ENCODE peak calls at places on chromosomes 16 and 17, in four cellular contexts. X is mammary epithelial cell, B is neuronal stem cell, V is IMR-90. S is an unnamed sample. For H3K27me3 and H3K4me1, the result is how much of the 10 kb centered on the place peaks cover.

GRCh38 chr17:75003070-75003956 is 9.2 kb upstream of the MRPL58 start:
- DNase-seq in B (no peak), V (no peak), X (no peak), S (no peak)

GRCh38 chr16:30122621-30123160 is 329 bp downstream of the MAPK3 start:
- DNase-seq in B (no peak), X (no peak), V (no peak), S (no peak)

GRCh38 chr16:9311303-9311954 is 220.0 kb downstream of the HAPSTR1 start:
- DNase-seq in X (no peak), B (no peak), V (no peak), S (no peak)

GRCh38 chr17:44417553-44417952 is 28.1 kb upstream of the ITGA2B start:
- DNase-seq in X (peak), B (no peak), V (peak), S (peak)

GRCh38 chr17:37713624-37714023 is 31.2 kb downstream of the HNF1B start:
- DNase-seq in V (no peak), X (no peak), B (no peak), S (no peak)

GRCh38 chr17:13640559-13640958 is 38.8 kb upstream of the HS3ST3A1 start:
- DNase-seq in B (no peak), X (no peak), V (peak), S (no peak)

GRCh38 chr16:51084074-51084928 is 66.8 kb downstream of the SALL1 start:
- DNase-seq in B (no peak), X (no peak), V (no peak), S (peak)

GRCh38 chr16:75250809-75251279 is 580 bp downstream of the BCAR1 start:
- DNase-seq in B (no peak), X (no peak), V (no peak), S (no peak)

GRCh38 chr16:78742501-78743283 is 643.2 kb downstream of the WWOX start:
- DNase-seq in B (no peak), X (no peak), V (peak), S (peak)

GRCh38 chr17:57033296-57033695 is 51.8 kb upstream of the AKAP1 start:
- DNase-seq in V (no peak), X (no peak), B (no peak), S (no peak)

GRCh38 chr17:69607162-69607834 is 192.8 kb downstream of the MAP2K6 start:
- DNase-seq in V (peak), X (peak), B (peak), S (peak)

GRCh38 chr16:58614212-58614611 is 15.4 kb downstream of the CNOT1 start:
- DNase-seq in V (peak), B (no peak), X (peak), S (no peak)

GRCh38 chr16:3655791-3656490 is 1.4 kb downstream of the DNASE1 start:
- DNase-seq in V (no peak), B (no peak), X (no peak), S (no peak)

GRCh38 chr17:16954541-16954940 is 17.4 kb downstream of the TNFRSF13B start:
- DNase-seq in V (no peak), X (no peak), B (no peak), S (no peak)

GRCh38 chr17:1941241-1942065 is 83.7 kb downstream of the RTN4RL1 start:
- DNase-seq in B (no peak), V (no peak), X (no peak), S (no peak)

GRCh38 chr17:49016775-49017463 is 19.7 kb downstream of the IGF2BP1 start:
- DNase-seq in X (peak), B (no peak), V (peak), S (peak)

GRCh38 chr16:89320717-89321501 is 103.4 kb downstream of the ZNF778 start:
- DNase-seq in V (peak), X (no peak), B (no peak), S (peak)

DNA sequence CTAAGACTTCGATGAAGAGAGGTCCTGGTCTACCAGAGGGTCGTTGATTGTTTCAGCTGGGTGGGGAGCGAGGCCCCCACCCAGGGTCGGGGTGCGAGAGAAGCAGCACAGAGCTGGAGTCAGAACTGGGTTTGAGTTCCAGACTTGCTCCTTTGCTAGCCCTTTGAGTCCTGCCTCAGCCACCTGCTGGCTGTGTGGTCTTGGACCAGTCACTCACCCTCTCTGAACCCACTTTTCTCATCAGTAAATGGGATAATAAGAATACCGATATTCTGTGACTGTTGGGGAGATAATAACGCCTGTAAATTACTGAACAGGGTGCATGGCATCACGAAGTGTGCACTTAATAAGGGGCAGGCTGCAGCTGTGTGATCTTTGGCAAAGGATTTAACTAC is 427 bp upstream of the MMP28 start:
- DNase-seq in V (no peak), B (no peak), X (no peak), S (no peak)
- H3K27me3 ChIP-seq in V (half or more), B (half or more), X (under half), S (half or more)

GRCh38 chr17:79342376-79342775 is 267.8 kb downstream of the ENGASE start:
- DNase-seq in B (no peak), V (no peak), X (no peak), S (no peak)

GRCh38 chr17:79340771-79341528 is 266.3 kb downstream of the ENGASE start:
- DNase-seq in B (no peak), V (no peak), X (no peak), S (no peak)

GRCh38 chr17:79340286-79340685 is 265.7 kb downstream of the ENGASE start:
- DNase-seq in B (no peak), V (no peak), X (no peak), S (no peak)

GRCh38 chr17:79341529-79341780 is 266.8 kb downstream of the ENGASE start:
- DNase-seq in X (no peak), B (no peak), V (no peak), S (no peak)

DNA sequence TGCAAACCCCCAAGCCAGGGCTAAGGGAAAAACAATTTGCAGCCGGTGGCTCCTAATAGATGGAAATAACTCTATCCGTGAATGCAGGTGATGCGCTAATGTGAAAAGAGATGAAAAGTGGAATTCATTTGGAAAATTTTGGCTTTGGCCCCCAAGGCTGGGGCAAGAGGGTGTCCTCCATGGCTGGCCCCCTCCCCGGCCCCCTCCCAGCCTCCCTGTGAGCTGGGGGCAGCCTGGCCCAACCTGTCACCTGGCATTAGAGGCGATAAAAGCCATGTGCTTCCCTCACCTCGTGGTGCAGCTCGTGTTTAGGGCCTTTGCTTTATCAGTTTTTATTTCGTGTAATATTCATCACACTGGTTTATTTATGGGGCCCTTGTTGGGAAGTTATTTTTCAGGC is 267.2 kb downstream of the ENGASE start:
- DNase-seq in B (no peak), X (no peak), V (no peak), S (no peak)
- H2AFZ ChIP-seq in B (no peak), X (no peak), V (no peak), S (no peak)

DNA sequence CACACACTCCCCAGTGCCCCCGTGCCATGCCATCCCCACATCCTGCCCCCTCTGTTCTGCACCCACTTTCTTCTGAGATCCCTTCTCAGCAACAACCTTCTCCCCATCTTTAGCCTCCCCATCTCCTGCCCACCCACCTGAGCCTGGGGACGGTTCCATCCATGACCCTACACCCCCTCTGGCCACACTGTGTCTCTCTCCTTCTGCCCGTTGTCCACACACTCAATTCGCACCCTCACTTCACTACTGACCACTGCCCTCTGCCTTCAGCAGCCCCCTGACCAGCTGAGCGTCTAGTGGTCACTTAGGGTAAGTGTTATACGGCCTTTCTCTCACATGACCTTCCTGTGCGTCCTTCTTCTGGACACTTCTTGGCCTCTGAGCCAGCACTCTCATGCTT is 6.1 kb downstream of the ARHGAP27 start:
- DNase-seq in X (no peak), B (no peak), V (no peak), S (no peak)
- H3K4me1 ChIP-seq in X (under half), B (under half), V (under half), S (under half)

GRCh38 chr16:86575095-86575685 is 3.2 kb upstream of the FOXL1 start:
- DNase-seq in X (no peak), B (no peak), V (no peak), S (no peak)

GRCh38 chr16:86575754-86576557 is 2.4 kb upstream of the FOXL1 start:
- DNase-seq in B (peak), X (peak), V (peak), S (peak)

GRCh38 chr16:86577314-86577971 is 906 bp upstream of the FOXL1 start:
- DNase-seq in B (no peak), X (no peak), V (peak), S (peak)

GRCh38 chr16:86578056-86578455 is 293 bp upstream of the FOXL1 start:
- DNase-seq in B (no peak), X (no peak), V (peak), S (peak)

GRCh38 chr16:86576591-86577313 is 1.6 kb upstream of the FOXL1 start:
- DNase-seq in B (no peak), V (no peak), X (peak), S (peak)
- H3K27me3 ChIP-seq in B (half or more), V (under half), X (under half), S (under half)

DNA sequence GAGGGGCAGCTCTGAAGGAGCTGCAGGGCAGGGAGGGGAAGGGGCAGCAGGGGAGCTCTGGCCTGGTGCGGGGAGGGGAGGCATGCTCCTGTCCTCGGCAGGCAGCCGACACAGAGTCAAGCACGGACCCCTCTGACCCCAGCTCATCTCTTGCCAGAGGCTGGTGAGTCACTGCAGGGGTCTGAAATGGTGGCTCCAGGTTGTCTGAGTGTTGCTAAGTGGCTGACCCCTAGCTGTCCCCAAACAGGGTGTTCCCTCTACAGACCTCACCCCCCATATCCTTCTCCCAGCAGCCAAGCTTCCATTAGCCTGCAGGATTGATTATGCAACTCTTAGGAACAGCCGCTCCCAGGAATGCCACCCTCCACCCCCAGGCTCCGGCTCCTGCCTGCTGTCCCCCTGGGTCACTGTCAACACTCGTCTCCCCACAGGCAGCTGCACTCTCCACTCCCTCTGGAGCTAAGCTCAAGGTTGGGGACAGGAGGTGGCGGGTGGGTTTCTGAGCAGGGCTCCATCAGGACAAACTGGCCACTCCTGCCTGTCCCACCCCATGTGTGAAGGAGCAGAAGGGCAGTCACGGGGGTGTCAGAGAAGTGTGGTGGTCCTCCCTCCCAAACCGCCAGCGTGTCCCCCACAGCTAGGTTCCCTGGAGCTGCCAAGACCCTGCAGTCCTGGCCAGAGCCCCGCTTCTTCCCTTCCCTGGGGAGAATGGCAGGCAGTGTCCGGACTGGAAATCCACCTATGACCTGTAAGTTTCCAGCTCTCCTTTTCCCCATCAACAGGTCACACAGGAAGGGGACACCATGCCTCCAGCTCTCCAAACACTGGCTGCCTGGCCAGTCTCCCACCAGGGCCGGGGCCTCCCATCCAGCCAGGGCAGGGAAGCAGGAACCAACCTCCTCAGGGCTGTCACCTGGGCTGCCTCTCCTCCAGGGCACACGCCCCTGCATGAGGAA is 1.0 kb downstream of the MYLK3 start:
- DNase-seq in X (no peak), V (no peak), B (no peak), S (no peak)
- H2AFZ ChIP-seq in X (no peak), V (peak), B (peak), S (no peak)

DNA sequence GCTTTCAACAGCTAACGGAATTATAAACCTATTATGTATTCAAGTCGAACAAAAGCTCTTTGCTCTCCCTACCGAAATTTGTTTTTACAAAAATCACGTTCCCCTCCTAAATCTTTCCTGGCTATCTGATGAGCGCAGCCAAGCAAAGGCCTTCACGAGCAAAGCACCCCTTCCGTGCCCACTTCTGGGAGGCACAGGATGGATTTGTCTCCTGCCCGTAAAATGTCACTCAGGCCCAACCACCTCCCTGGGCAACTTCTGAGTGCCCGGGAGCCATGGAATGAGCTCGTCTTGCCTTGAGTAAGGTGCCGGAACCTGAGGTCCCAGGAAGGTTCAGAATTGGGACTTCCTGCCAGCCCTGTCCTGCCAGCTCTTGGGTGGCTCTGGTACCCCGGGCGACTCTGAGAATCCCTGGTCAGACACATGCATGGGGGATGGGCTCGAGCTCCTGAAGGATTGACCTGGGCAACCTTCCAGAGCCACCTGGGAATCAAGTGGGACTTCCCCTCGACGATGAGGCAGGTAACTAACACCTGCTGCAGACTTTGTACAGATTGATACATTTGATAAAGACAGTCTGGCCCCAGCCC is 19.8 kb downstream of the SLC7A5 start:
- DNase-seq in B (no peak), V (no peak), X (no peak), S (no peak)
- H3K4me1 ChIP-seq in B (under half), V (under half), X (under half), S (under half)

GRCh38 chr17:79916506-79916905 is 77.3 kb upstream of the CBX4 start:
- DNase-seq in V (no peak), X (no peak), B (no peak), S (no peak)
- H3K27me3 ChIP-seq in V (half or more), X (under half), B (under half), S (under half)